ENCODE peak calls at places on chromosomes 11 and 22, in eight cellular contexts. X is SK-N-SH; E is mucosa of descending colon; H is CD8-positive, alpha-beta T cell; W is neural crest cell; L is ascending aorta; N is tibial artery; A is IMR-90. F is an unnamed sample.

GRCh38 chr22:46758867-46759290 is 3.6 kb upstream of the TBC1D22A start:
- DNase-seq in A (peak; percentile 63), X (peak; percentile 50), E (peak; percentile 88), W (peak; percentile 50), L (no peak), H (peak; percentile 64), N (no peak), F (no peak)

GRCh38 chr11:72641900-72642814 is 32.1 kb downstream of the PDE2A start:
- DNase-seq in L (no peak), N (peak; percentile 73), A (no peak), E (peak; percentile 25), W (peak; percentile 46), X (peak; percentile 91), H (no peak), F (peak; percentile 89)

GRCh38 chr22:22752199-22752555 is 107.8 kb downstream of the GGTLC2 start:
- DNase-seq in L (no peak), N (no peak), X (no peak), A (no peak), E (no peak), H (no peak), W (no peak), F (no peak)

GRCh38 chr11:78715639-78716311 is 141.1 kb upstream of the NARS2 start:
- DNase-seq in H (peak; percentile 21), W (peak; percentile 68), N (peak; percentile 73), E (peak; percentile 82), A (peak; percentile 91), L (peak; percentile 14), X (peak; percentile 72), F (no peak)

GRCh38 chr11:14119357-14119756 is 156.8 kb downstream of the SPON1 start:
- DNase-seq in L (no peak), N (no peak), X (no peak), H (peak; percentile 16), W (no peak), A (no peak), E (no peak), F (no peak)

GRCh38 chr11:117704416-117705150 is 92.4 kb downstream of the DSCAML1 start:
- DNase-seq in L (no peak), N (peak; percentile 6), H (no peak), A (no peak), X (no peak), W (no peak), E (no peak), F (no peak)

GRCh38 chr11:114132944-114133394 is 73.5 kb downstream of the ZBTB16 start:
- DNase-seq in X (no peak), W (no peak), A (no peak), H (no peak), E (no peak), L (no peak), N (peak; percentile 78), F (peak; percentile 87)

GRCh38 chr11:69655479-69656394 is 14.8 kb downstream of the CCND1 start:
- DNase-seq in H (no peak), N (peak; percentile 51), L (no peak), E (no peak), A (peak; percentile 36), W (no peak), X (no peak), F (no peak)

GRCh38 chr22:40044870-40045834 is 50.4 kb downstream of the FAM83F start:
- DNase-seq in A (peak; percentile 15), E (peak; percentile 53), W (no peak), L (no peak), X (peak; percentile 68), N (peak; percentile 77), H (peak; percentile 80), F (no peak)

GRCh38 chr11:128214263-128214662 is 373.1 kb downstream of the ETS1 start:
- DNase-seq in A (no peak), X (no peak), L (no peak), E (no peak), N (no peak), H (no peak), W (no peak), F (no peak)

GRCh38 chr11:20161923-20162322 is 1.6 kb upstream of the DBX1 start:
- DNase-seq in E (no peak), N (no peak), H (no peak), W (no peak), A (no peak), L (no peak), X (peak; percentile 43), F (no peak)

GRCh38 chr22:43110927-43111623 is 525 bp downstream of the BIK start:
- DNase-seq in L (no peak), E (peak; percentile 72), A (no peak), X (peak; percentile 46), N (no peak), W (no peak), H (peak; percentile 42), F (no peak)
- TF ChIP-seq CTCF in L (no peak), E (no peak), A (no peak), X (no peak), N (no peak), W (no peak), H (peak; percentile 2), F (no peak)

DNA sequence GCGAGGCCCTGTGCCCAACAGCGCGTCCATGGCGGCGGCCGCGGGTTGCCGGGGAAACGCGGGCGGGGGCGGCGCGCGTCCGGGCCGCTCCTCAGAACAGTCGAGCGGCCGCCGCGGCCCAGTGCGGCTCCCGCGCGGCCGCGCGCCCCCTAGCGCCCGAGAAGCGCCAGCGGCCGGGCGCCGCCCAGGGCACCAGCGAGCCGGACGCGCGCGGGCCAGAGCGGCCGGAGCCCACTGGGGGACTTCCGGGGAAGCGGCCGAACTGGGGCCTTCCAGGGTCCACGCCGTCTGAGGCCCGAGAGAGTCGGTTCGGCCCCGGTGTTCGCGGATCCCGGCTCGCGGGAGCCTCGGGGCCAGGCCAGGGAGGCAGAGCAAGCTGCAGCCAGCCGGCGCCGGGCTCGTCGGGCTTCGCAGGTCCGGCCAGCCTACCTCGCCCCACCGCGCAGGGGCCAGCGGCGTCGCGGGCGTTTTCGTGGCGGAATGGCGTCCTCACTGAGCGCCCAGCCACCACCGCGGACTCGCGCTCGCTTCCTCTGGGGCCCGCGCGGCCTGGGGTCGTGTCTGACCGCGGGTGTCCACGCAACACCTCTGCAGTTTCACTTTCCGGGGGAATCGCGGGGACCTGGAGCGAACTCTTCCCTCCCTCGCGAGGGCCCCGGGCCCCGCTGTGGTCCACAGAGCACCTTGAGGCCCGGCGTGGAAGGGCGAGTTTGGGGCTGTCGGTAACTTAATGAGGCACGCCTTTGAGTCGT is at the start of gene DENND6B:
- DNase-seq in W (peak; percentile 69), X (peak; percentile 97), L (peak; percentile 29), N (peak; percentile 89), A (peak; percentile 69), H (peak; percentile 64), E (peak; percentile 85), F (no peak)
- TF ChIP-seq CTCF in W (peak; percentile 70), X (peak; percentile 25), L (peak; percentile 95), N (peak; percentile 99), A (peak; percentile 84), H (peak; percentile 65), E (peak; percentile 72), F (no peak)

GRCh38 chr11:134391656-134392055 is 20.4 kb downstream of the B3GAT1 start:
- DNase-seq in X (no peak), N (no peak), E (no peak), A (no peak), H (no peak), L (no peak), W (no peak), F (no peak)

GRCh38 chr11:134392953-134393615 is 19.0 kb downstream of the B3GAT1 start:
- DNase-seq in X (no peak), N (no peak), H (no peak), W (no peak), A (no peak), E (no peak), L (no peak), F (no peak)

GRCh38 chr11:134390706-134391105 is 21.3 kb downstream of the B3GAT1 start:
- DNase-seq in X (no peak), W (no peak), L (no peak), A (no peak), H (no peak), E (no peak), N (no peak), F (no peak)

GRCh38 chr11:134389464-134390180 is 22.4 kb downstream of the B3GAT1 start:
- DNase-seq in X (no peak), E (no peak), H (no peak), A (no peak), L (no peak), N (no peak), W (no peak), F (no peak)

GRCh38 chr11:134391170-134391569 is 20.9 kb downstream of the B3GAT1 start:
- DNase-seq in L (no peak), E (no peak), A (no peak), X (no peak), H (no peak), W (no peak), N (no peak), F (no peak)
- TF ChIP-seq CTCF in L (no peak), E (no peak), A (no peak), X (no peak), H (no peak), W (no peak), N (no peak), F (no peak)

DNA sequence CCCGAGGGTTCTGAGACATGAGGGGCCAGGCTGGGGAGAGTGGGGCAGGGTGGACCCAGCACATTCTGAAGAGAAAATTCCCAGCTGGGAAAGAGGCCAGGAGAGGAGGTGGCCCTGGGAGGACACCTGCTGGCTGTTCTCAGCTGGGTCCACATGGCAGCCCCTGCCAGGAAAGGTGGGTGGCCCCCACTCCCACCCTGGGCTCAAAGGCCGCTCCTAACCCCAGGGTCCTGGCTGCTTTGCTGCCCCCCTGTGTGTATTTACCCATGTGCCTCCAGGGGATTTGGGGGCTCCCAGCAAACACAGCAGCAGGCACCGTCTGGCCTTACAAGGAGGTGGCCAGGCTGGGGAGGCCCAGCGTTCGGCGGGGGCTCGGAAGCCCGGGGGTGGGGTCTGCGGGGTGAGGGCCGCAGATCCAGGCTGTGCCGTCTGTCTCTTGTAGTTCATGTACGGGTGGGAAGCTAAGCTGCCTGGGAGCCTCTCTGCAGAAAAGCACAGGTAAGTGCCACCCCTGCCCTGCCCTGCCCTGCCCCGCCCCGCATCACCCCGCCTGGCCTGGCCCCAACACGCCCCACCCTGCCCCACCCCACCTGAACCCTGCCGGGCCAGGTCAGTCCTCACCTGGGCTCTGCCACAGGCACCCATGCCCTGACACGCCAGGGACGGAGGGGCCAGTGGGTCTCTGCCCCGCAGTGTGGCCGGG is 10.6 kb downstream of the MUC5B start:
- DNase-seq in X (peak; percentile 49), E (peak; percentile 79), L (no peak), N (peak; percentile 51), H (no peak), W (no peak), A (no peak), F (peak; percentile 63)
- TF ChIP-seq CTCF in X (no peak), E (no peak), L (no peak), N (no peak), H (no peak), W (no peak), A (no peak), F (no peak)

F was measured in lower leg skin.